ENCODE peak calls at places on chromosomes 1 and 21, in seven cellular contexts. O, S, K, J, G, E and H are unnamed samples. For H3K27me3, H3K36me3 and H3K4me1, the result is how much of the 10 kb centered on the place peaks cover.

GRCh38 chr1:31767225-31767624 is 3.1 kb upstream of the ADGRB2 start:
- DNase-seq in O (no peak), S (no peak), K (no peak), J (no peak), G (no peak), E (no peak), H (no peak)

GRCh38 chr1:117590273-117590925 is 15.4 kb upstream of the TENT5C start:
- DNase-seq in O (no peak), S (no peak), K (no peak), J (no peak), G (no peak), E (no peak), H (no peak)

GRCh38 chr1:167693425-167694045 is 28.2 kb upstream of the MPZL1 start:
- DNase-seq in O (no peak), S (no peak), K (no peak), J (no peak), G (no peak), E (no peak), H (no peak)

GRCh38 chr1:8417625-8418024 is 99.7 kb downstream of the SLC45A1 start:
- DNase-seq in O (no peak), S (no peak), K (no peak), J (no peak), G (no peak), E (no peak), H (no peak)

GRCh38 chr1:55057270-55057955 is 18.1 kb downstream of the PCSK9 start:
- DNase-seq in O (no peak), S (no peak), K (no peak), J (no peak), G (no peak), E (no peak), H (no peak)

GRCh38 chr1:9086796-9087195 is 17.4 kb upstream of the SLC2A5 start:
- DNase-seq in O (peak), S (no peak), K (no peak), J (no peak), G (no peak), E (no peak), H (no peak)

GRCh38 chr1:86499987-86500593 is 31.4 kb downstream of the CLCA1 start:
- DNase-seq in O (no peak), S (no peak), K (no peak), J (no peak), G (no peak), E (no peak), H (peak)

GRCh38 chr1:8070381-8070811 is 44.3 kb upstream of the ERRFI1 start:
- DNase-seq in O (no peak), S (no peak), K (no peak), J (no peak), G (no peak), E (no peak), H (no peak)

GRCh38 chr1:229749992-229750391 is 123.9 kb downstream of the URB2 start:
- DNase-seq in O (no peak), S (no peak), K (no peak), J (no peak), G (no peak), E (no peak), H (no peak)

GRCh38 chr1:27097484-27097917 is 57.4 kb downstream of the SLC9A1 start:
- DNase-seq in O (peak), S (peak), K (peak), J (peak), G (peak), E (peak), H (peak)

GRCh38 chr1:31111290-31111951 is 45.9 kb upstream of the PUM1 start:
- DNase-seq in O (peak), S (no peak), K (peak), J (no peak), G (peak), E (peak), H (no peak)

GRCh38 chr1:221689138-221689537 is 52.8 kb downstream of the DUSP10 start:
- DNase-seq in O (no peak), S (no peak), K (no peak), J (no peak), G (no peak), E (no peak), H (no peak)

GRCh38 chr21:33127154-33127893 is 57.4 kb downstream of the OLIG1 start:
- DNase-seq in O (peak), S (peak), K (peak), J (peak), G (peak), E (peak), H (peak)

GRCh38 chr21:32306021-32306780 is 7.5 kb downstream of the MRAP start:
- DNase-seq in O (no peak), S (no peak), K (no peak), J (no peak), G (no peak), E (no peak), H (no peak)

GRCh38 chr1:213977909-213978308 is 9.9 kb upstream of the PROX1 start:
- DNase-seq in O (no peak), S (no peak), K (no peak), J (no peak), G (no peak), E (no peak), H (no peak)
- H3K27me3 ChIP-seq in O (under half), S (under half), K (half or more), J (under half), G (under half), E (half or more), H (half or more)

DNA sequence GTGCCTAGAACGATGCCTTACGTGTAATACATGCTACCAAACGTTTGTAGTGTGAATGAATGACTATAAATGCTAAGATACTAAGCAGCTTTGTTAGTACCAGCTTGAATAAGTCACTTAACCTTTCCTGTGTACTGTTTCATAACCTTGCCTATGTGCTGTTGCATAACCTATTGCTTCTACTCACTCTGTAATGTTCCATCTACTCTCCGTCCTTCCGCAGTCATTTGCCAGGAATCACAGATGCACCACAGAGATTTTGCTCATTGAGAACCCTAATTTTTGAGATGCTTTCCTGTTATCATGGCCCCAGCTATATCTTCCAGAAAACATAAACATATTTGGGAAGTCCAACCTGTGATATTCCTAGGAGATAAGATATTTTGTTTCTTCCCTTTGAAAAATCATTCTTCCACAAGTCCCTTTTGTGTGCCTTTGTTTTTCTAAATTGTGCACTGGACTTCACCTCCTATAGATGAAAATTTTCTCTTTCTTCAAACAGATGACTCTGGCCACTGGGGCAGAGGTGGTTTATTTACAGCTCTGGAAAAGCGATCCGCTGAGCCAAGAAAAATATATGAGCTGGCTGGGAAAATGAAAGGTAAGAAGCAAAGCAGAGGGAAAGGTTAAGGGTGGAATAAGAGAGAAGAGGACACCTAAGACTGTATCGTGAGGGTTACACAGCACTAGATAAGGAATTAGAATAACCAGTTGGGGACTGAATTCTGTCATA is 44.8 kb downstream of the CHD1L start:
- DNase-seq in O (peak), S (no peak), K (no peak), J (no peak), G (no peak), E (no peak), H (no peak)
- H3K36me3 ChIP-seq in O (under half), S (half or more), K (half or more), J (under half), G (half or more), E (under half), H (half or more)

DNA sequence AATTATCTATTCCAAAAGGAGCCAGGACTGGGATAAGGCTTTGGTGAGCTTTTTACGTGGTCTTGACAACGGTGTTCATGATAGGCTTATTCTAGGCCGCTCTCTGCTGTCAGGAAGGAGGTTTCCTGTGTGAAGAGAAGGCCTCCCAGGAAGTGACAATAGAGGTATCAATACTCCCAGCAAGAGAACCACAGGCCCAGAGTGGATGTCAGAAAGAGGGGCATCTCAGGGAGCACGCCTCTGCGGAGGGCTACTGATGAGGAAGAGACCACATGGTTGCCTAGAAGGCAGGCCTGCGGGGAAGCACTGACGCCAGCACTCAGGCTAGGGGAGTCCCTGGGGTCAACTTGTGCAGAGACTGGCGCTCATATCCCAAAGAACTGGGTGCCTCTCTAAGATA is 60.4 kb downstream of the ITPKB start:
- DNase-seq in O (no peak), S (no peak), K (no peak), J (no peak), G (no peak), E (no peak), H (no peak)
- H3K4me1 ChIP-seq in O (under half), S (under half), K (half or more), J (under half), G (half or more), E (under half), H (half or more)

DNA sequence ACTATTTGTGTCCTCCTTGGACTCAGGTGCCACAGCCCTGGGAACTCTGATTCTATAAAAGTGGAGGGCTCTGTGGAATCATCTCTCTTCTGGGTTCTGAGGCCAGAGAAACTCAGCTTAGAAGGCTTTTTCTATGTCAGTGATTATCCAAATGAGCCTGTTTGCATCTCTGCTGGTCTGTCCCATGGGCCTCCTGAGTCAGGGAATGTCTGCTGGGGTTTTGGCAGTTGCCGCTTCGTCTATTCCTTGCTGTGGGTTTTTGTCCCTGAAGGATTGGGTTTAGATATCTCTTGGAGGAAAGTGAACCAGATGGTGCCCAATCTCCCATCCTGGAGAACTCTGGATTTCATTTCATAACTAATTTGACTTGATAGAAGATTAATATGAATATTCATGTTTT is 297.6 kb downstream of the HHAT start:
- DNase-seq in O (no peak), S (no peak), K (no peak), J (no peak), G (no peak), E (no peak), H (no peak)
- H3K27me3 ChIP-seq in O (under half), S (under half), K (under half), J (under half), G (under half), E (under half), H (under half)